ENCODE peak calls at places on chromosome 20, in eight cellular contexts. One of them, this sample, is unnamed.

GRCh38 chr20:58129736-58130135 is 98.7 kb downstream of the ANKRD60 start:
- DNase-seq in mammary epithelial cell: no peak
- DNase-seq in fibroblast of lung: no peak
- DNase-seq in CD8-positive, alpha-beta T cell: no peak
- DNase-seq in body of pancreas: no peak
- DNase-seq in kidney: no peak
- DNase-seq in thoracic aorta: no peak
- DNase-seq in osteoblast: no peak
- DNase-seq in this sample: no peak

GRCh38 chr20:11101243-11101642 is 427.4 kb upstream of the JAG1 start:
- DNase-seq in thoracic aorta: no peak
- DNase-seq in osteoblast: no peak
- DNase-seq in kidney: no peak
- DNase-seq in mammary epithelial cell: peak; percentile 28
- DNase-seq in fibroblast of lung: peak; percentile 25
- DNase-seq in CD8-positive, alpha-beta T cell: no peak
- DNase-seq in body of pancreas: no peak
- DNase-seq in this sample: no peak

GRCh38 chr20:11686900-11687543 is 230.7 kb upstream of the BTBD3 start:
- DNase-seq in mammary epithelial cell: peak; percentile 21
- DNase-seq in CD8-positive, alpha-beta T cell: no peak
- DNase-seq in thoracic aorta: no peak
- DNase-seq in body of pancreas: peak; percentile 58
- DNase-seq in kidney: peak; percentile 81
- DNase-seq in fibroblast of lung: peak; percentile 14
- DNase-seq in osteoblast: no peak
- DNase-seq in this sample: no peak

GRCh38 chr20:24942679-24943078 is 6.4 kb upstream of the CST7 start:
- DNase-seq in mammary epithelial cell: no peak
- DNase-seq in osteoblast: no peak
- DNase-seq in kidney: no peak
- DNase-seq in thoracic aorta: no peak
- DNase-seq in fibroblast of lung: no peak
- DNase-seq in CD8-positive, alpha-beta T cell: no peak
- DNase-seq in body of pancreas: no peak
- DNase-seq in this sample: no peak

GRCh38 chr20:38313676-38314075 is 9.7 kb downstream of the BPI start:
- DNase-seq in CD8-positive, alpha-beta T cell: no peak
- DNase-seq in fibroblast of lung: no peak
- DNase-seq in mammary epithelial cell: no peak
- DNase-seq in thoracic aorta: no peak
- DNase-seq in osteoblast: no peak
- DNase-seq in body of pancreas: no peak
- DNase-seq in kidney: no peak
- DNase-seq in this sample: no peak

GRCh38 chr20:63457737-63458136 is 14.7 kb downstream of the KCNQ2 start:
- DNase-seq in osteoblast: peak; percentile 97
- DNase-seq in CD8-positive, alpha-beta T cell: no peak
- DNase-seq in body of pancreas: no peak
- DNase-seq in mammary epithelial cell: peak; percentile 75
- DNase-seq in fibroblast of lung: peak; percentile 9
- DNase-seq in thoracic aorta: no peak
- DNase-seq in kidney: no peak
- DNase-seq in this sample: no peak

GRCh38 chr20:841568-842546 is 8.3 kb downstream of the FAM110A start:
- DNase-seq in osteoblast: no peak
- DNase-seq in thoracic aorta: no peak
- DNase-seq in kidney: peak; percentile 78
- DNase-seq in fibroblast of lung: no peak
- DNase-seq in CD8-positive, alpha-beta T cell: no peak
- DNase-seq in mammary epithelial cell: peak; percentile 67
- DNase-seq in body of pancreas: peak; percentile 58
- DNase-seq in this sample: no peak

GRCh38 chr20:10984899-10985298 is 311.1 kb upstream of the JAG1 start:
- DNase-seq in CD8-positive, alpha-beta T cell: no peak
- DNase-seq in kidney: no peak
- DNase-seq in osteoblast: no peak
- DNase-seq in thoracic aorta: no peak
- DNase-seq in fibroblast of lung: no peak
- DNase-seq in mammary epithelial cell: no peak
- DNase-seq in body of pancreas: no peak
- DNase-seq in this sample: no peak

GRCh38 chr20:47805951-47806350 is 20.7 kb upstream of the SULF2 start:
- DNase-seq in mammary epithelial cell: no peak
- DNase-seq in thoracic aorta: no peak
- DNase-seq in osteoblast: no peak
- DNase-seq in CD8-positive, alpha-beta T cell: no peak
- DNase-seq in fibroblast of lung: no peak
- DNase-seq in kidney: no peak
- DNase-seq in body of pancreas: no peak
- DNase-seq in this sample: no peak

GRCh38 chr20:17969276-17969883 is 562 bp downstream of the MGME1 start:
- DNase-seq in CD8-positive, alpha-beta T cell: no peak
- DNase-seq in kidney: no peak
- DNase-seq in body of pancreas: peak; percentile 45
- DNase-seq in fibroblast of lung: no peak
- DNase-seq in thoracic aorta: no peak
- DNase-seq in mammary epithelial cell: peak; percentile 56
- DNase-seq in osteoblast: peak; percentile 51
- DNase-seq in this sample: peak; percentile 12

GRCh38 chr20:38165089-38165965 is at the start of gene TGM2:
- DNase-seq in body of pancreas: peak; percentile 80
- DNase-seq in CD8-positive, alpha-beta T cell: peak; percentile 25
- DNase-seq in osteoblast: peak; percentile 93
- DNase-seq in thoracic aorta: no peak
- DNase-seq in kidney: peak; percentile 95
- DNase-seq in mammary epithelial cell: peak; percentile 71
- DNase-seq in fibroblast of lung: peak; percentile 73
- DNase-seq in this sample: peak; percentile 18

GRCh38 chr20:7371518-7372158 is 568.6 kb downstream of the HAO1 start:
- DNase-seq in body of pancreas: no peak
- DNase-seq in kidney: no peak
- DNase-seq in osteoblast: no peak
- DNase-seq in CD8-positive, alpha-beta T cell: no peak
- DNase-seq in thoracic aorta: no peak
- DNase-seq in fibroblast of lung: no peak
- DNase-seq in mammary epithelial cell: peak; percentile 77
- DNase-seq in this sample: no peak

GRCh38 chr20:44737116-44737515 is 8.5 kb upstream of the KCNK15 start:
- DNase-seq in body of pancreas: no peak
- DNase-seq in CD8-positive, alpha-beta T cell: no peak
- DNase-seq in thoracic aorta: no peak
- DNase-seq in mammary epithelial cell: no peak
- DNase-seq in osteoblast: no peak
- DNase-seq in kidney: no peak
- DNase-seq in fibroblast of lung: no peak
- DNase-seq in this sample: no peak

GRCh38 chr20:407953-408842 is at the start of gene RBCK1:
- DNase-seq in mammary epithelial cell: peak; percentile 76
- DNase-seq in fibroblast of lung: peak; percentile 74
- DNase-seq in osteoblast: peak; percentile 100
- DNase-seq in kidney: peak; percentile 96
- DNase-seq in CD8-positive, alpha-beta T cell: peak; percentile 88
- DNase-seq in thoracic aorta: peak; percentile 34
- DNase-seq in body of pancreas: peak; percentile 89
- DNase-seq in this sample: peak; percentile 92

GRCh38 chr20:57953638-57954037 is 243.8 kb upstream of the PMEPA1 start:
- DNase-seq in body of pancreas: no peak
- DNase-seq in osteoblast: peak; percentile 85
- DNase-seq in mammary epithelial cell: no peak
- DNase-seq in CD8-positive, alpha-beta T cell: no peak
- DNase-seq in thoracic aorta: no peak
- DNase-seq in fibroblast of lung: peak; percentile 78
- DNase-seq in kidney: no peak
- DNase-seq in this sample: no peak

GRCh38 chr20:47357296-47358051 is 975 bp upstream of the ZMYND8 start:
- DNase-seq in fibroblast of lung: peak; percentile 90
- DNase-seq in CD8-positive, alpha-beta T cell: peak; percentile 71
- DNase-seq in kidney: peak; percentile 95
- DNase-seq in mammary epithelial cell: peak; percentile 78
- DNase-seq in osteoblast: peak; percentile 87
- DNase-seq in body of pancreas: peak; percentile 94
- DNase-seq in thoracic aorta: peak; percentile 33
- DNase-seq in this sample: peak; percentile 73

GRCh38 chr20:10113746-10114145 is 79.0 kb downstream of the ANKEF1 start:
- DNase-seq in thoracic aorta: no peak
- DNase-seq in mammary epithelial cell: peak; percentile 54
- DNase-seq in fibroblast of lung: peak; percentile 53
- DNase-seq in osteoblast: no peak
- DNase-seq in CD8-positive, alpha-beta T cell: no peak
- DNase-seq in body of pancreas: no peak
- DNase-seq in kidney: no peak
- DNase-seq in this sample: no peak

GRCh38 chr20:50513169-50514034 is 3.2 kb downstream of the PTPN1 start:
- DNase-seq in kidney: no peak
- DNase-seq in mammary epithelial cell: peak; percentile 64
- DNase-seq in thoracic aorta: no peak
- DNase-seq in CD8-positive, alpha-beta T cell: no peak
- DNase-seq in body of pancreas: no peak
- DNase-seq in fibroblast of lung: peak; percentile 85
- DNase-seq in osteoblast: no peak
- DNase-seq in this sample: no peak

GRCh38 chr20:43506238-43506637 is 1.3 kb upstream of the L3MBTL1 start:
- DNase-seq in mammary epithelial cell: no peak
- DNase-seq in osteoblast: no peak
- DNase-seq in fibroblast of lung: no peak
- DNase-seq in CD8-positive, alpha-beta T cell: no peak
- DNase-seq in kidney: no peak
- DNase-seq in thoracic aorta: no peak
- DNase-seq in body of pancreas: no peak
- DNase-seq in this sample: no peak

GRCh38 chr20:62258499-62259293 is 20.4 kb downstream of the OSBPL2 start:
- DNase-seq in CD8-positive, alpha-beta T cell: no peak
- DNase-seq in body of pancreas: no peak
- DNase-seq in thoracic aorta: peak; percentile 23
- DNase-seq in mammary epithelial cell: peak; percentile 49
- DNase-seq in kidney: no peak
- DNase-seq in fibroblast of lung: peak; percentile 80
- DNase-seq in osteoblast: peak; percentile 97
- DNase-seq in this sample: no peak

GRCh38 chr20:57071283-57071701 is 195.1 kb downstream of the BMP7 start:
- DNase-seq in kidney: no peak
- DNase-seq in thoracic aorta: no peak
- DNase-seq in fibroblast of lung: no peak
- DNase-seq in CD8-positive, alpha-beta T cell: no peak
- DNase-seq in body of pancreas: no peak
- DNase-seq in osteoblast: no peak
- DNase-seq in mammary epithelial cell: no peak
- DNase-seq in this sample: no peak

GRCh38 chr20:47054945-47055344 is 160.3 kb downstream of the EYA2 start:
- DNase-seq in fibroblast of lung: no peak
- DNase-seq in body of pancreas: no peak
- DNase-seq in mammary epithelial cell: no peak
- DNase-seq in thoracic aorta: no peak
- DNase-seq in osteoblast: no peak
- DNase-seq in kidney: no peak
- DNase-seq in CD8-positive, alpha-beta T cell: no peak
- DNase-seq in this sample: no peak

GRCh38 chr20:2521369-2522305 is 12.9 kb upstream of the ZNF343 start:
- DNase-seq in mammary epithelial cell: peak; percentile 6
- DNase-seq in kidney: no peak
- DNase-seq in body of pancreas: peak; percentile 36
- DNase-seq in CD8-positive, alpha-beta T cell: peak; percentile 60
- DNase-seq in thoracic aorta: no peak
- DNase-seq in fibroblast of lung: peak; percentile 34
- DNase-seq in osteoblast: peak; percentile 47
- DNase-seq in this sample: peak; percentile 33

GRCh38 chr20:40687384-40688128 is 1.5 kb downstream of the MAFB start:
- DNase-seq in body of pancreas: peak; percentile 75
- DNase-seq in CD8-positive, alpha-beta T cell: no peak
- DNase-seq in fibroblast of lung: peak; percentile 35
- DNase-seq in mammary epithelial cell: peak; percentile 47
- DNase-seq in thoracic aorta: no peak
- DNase-seq in osteoblast: no peak
- DNase-seq in kidney: peak; percentile 91
- DNase-seq in this sample: no peak
- H3K4me3 ChIP-seq in body of pancreas: peak overlapping the region; percentile 6
- H3K4me3 ChIP-seq in CD8-positive, alpha-beta T cell: no peak overlapping the region
- H3K4me3 ChIP-seq in fibroblast of lung: peak overlapping the region; percentile 76
- H3K4me3 ChIP-seq in mammary epithelial cell: peak overlapping the region; percentile 40
- H3K4me3 ChIP-seq in thoracic aorta: peak overlapping the region; percentile 77
- H3K4me3 ChIP-seq in osteoblast: peak overlapping the region; percentile 69
- H3K4me3 ChIP-seq in kidney: peak overlapping the region; percentile 74
- H3K4me3 ChIP-seq in this sample: no peak overlapping the region

GRCh38 chr20:31680286-31681127 is 42.2 kb downstream of the BCL2L1 start:
- DNase-seq in CD8-positive, alpha-beta T cell: no peak
- DNase-seq in kidney: peak; percentile 22
- DNase-seq in body of pancreas: no peak
- DNase-seq in fibroblast of lung: no peak
- DNase-seq in osteoblast: no peak
- DNase-seq in mammary epithelial cell: no peak
- DNase-seq in thoracic aorta: no peak
- DNase-seq in this sample: no peak
- H3K4me1 ChIP-seq in CD8-positive, alpha-beta T cell: peaks cover 59% of the 10 kb centered on the region
- H3K4me1 ChIP-seq in kidney: peaks cover 69% of the 10 kb centered on the region
- H3K4me1 ChIP-seq in body of pancreas: peaks cover 68% of the 10 kb centered on the region
- H3K4me1 ChIP-seq in fibroblast of lung: peaks cover 20% of the 10 kb centered on the region
- H3K4me1 ChIP-seq in osteoblast: peaks cover 42% of the 10 kb centered on the region
- H3K4me1 ChIP-seq in mammary epithelial cell: peaks cover 44% of the 10 kb centered on the region
- H3K4me1 ChIP-seq in thoracic aorta: peaks cover 83% of the 10 kb centered on the region
- H3K4me1 ChIP-seq in this sample: peaks cover 96% of the 10 kb centered on the region

GRCh38 chr20:14219801-14220461 is 117.5 kb downstream of the FLRT3 start:
- DNase-seq in mammary epithelial cell: peak; percentile 61
- DNase-seq in thoracic aorta: no peak
- DNase-seq in osteoblast: no peak
- DNase-seq in body of pancreas: no peak
- DNase-seq in fibroblast of lung: no peak
- DNase-seq in kidney: no peak
- DNase-seq in CD8-positive, alpha-beta T cell: no peak
- DNase-seq in this sample: no peak
- H3K4me3 ChIP-seq in mammary epithelial cell: no peak overlapping the region
- H3K4me3 ChIP-seq in thoracic aorta: no peak overlapping the region
- H3K4me3 ChIP-seq in osteoblast: no peak overlapping the region
- H3K4me3 ChIP-seq in body of pancreas: no peak overlapping the region
- H3K4me3 ChIP-seq in fibroblast of lung: no peak overlapping the region
- H3K4me3 ChIP-seq in kidney: no peak overlapping the region
- H3K4me3 ChIP-seq in CD8-positive, alpha-beta T cell: no peak overlapping the region
- H3K4me3 ChIP-seq in this sample: no peak overlapping the region

DNA sequence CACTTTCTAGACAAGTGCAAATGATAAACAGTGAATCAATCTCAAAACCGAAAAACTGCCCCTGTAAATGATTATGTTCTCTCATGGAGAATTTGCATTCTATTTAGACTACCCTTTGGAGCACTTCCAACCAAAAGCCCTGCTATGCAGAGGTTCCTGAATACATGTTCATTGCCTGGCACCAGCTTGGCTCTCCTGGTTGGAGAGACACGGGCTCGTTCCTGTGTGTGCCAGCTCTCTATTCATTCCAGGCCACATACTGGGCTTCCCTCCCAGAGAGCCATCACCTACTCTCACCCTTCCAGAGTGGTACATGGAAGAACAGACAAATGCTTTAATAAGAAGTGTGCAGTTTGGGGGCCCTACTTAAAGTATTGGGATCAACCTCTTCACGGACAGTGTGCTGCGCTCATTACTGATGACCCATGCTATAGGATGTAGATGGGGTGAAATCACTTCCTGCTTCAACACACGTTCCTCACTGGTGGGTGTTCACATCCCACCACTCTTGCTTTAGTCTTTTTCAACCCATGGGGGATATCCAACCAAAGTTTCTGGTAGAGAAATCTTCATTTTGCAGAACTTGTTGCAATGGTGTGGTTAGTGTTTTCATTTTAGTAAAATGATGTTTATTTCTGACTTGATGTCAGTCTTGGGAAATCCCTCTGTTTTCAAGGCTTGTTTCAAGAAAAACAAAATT is 38.5 kb upstream of the NAA20 start:
- DNase-seq in fibroblast of lung: no peak
- DNase-seq in thoracic aorta: no peak
- DNase-seq in osteoblast: no peak
- DNase-seq in kidney: no peak
- DNase-seq in mammary epithelial cell: no peak
- DNase-seq in body of pancreas: no peak
- DNase-seq in CD8-positive, alpha-beta T cell: no peak
- DNase-seq in this sample: no peak
- H3K4me1 ChIP-seq in fibroblast of lung: peaks cover 8% of the 10 kb centered on the region
- H3K4me1 ChIP-seq in thoracic aorta: peaks cover 32% of the 10 kb centered on the region
- H3K4me1 ChIP-seq in osteoblast: peaks cover 60% of the 10 kb centered on the region
- H3K4me1 ChIP-seq in kidney: peaks cover 41% of the 10 kb centered on the region
- H3K4me1 ChIP-seq in mammary epithelial cell: peaks cover 51% of the 10 kb centered on the region
- H3K4me1 ChIP-seq in body of pancreas: peaks cover 78% of the 10 kb centered on the region
- H3K4me1 ChIP-seq in CD8-positive, alpha-beta T cell: no peaks in the 10 kb centered on the region
- H3K4me1 ChIP-seq in this sample: peaks cover 22% of the 10 kb centered on the region

This sample was measured in CD4-positive, alpha-beta memory T cell.